ENCODE peak calls at places on chromosomes 3 and 15, in four cellular contexts. One of them, this sample, is unnamed.

GRCh38 chr3:138774529-138775253 is 60.0 kb downstream of the PIK3CB start:
- DNase-seq in CD4-positive, alpha-beta T cell: no peak
- DNase-seq in activated T-helper 1 cell treated with anti-CD3 and anti-CD28 coated beads, Interleukin-2, amount 50 U/mL, for 16 hours: no peak
- DNase-seq in suprapubic skin: no peak
- DNase-seq in this sample: no peak

GRCh38 chr3:52685285-52685704 is 418 bp downstream of the PBRM1 start:
- DNase-seq in activated T-helper 1 cell treated with anti-CD3 and anti-CD28 coated beads, Interleukin-2, amount 50 U/mL, for 16 hours: peak
- DNase-seq in suprapubic skin: peak
- DNase-seq in CD4-positive, alpha-beta T cell: peak
- DNase-seq in this sample: peak

GRCh38 chr3:177835917-177836316 is 638.6 kb upstream of the TBL1XR1 start:
- DNase-seq in CD4-positive, alpha-beta T cell: no peak
- DNase-seq in suprapubic skin: no peak
- DNase-seq in activated T-helper 1 cell treated with anti-CD3 and anti-CD28 coated beads, Interleukin-2, amount 50 U/mL, for 16 hours: no peak
- DNase-seq in this sample: no peak

GRCh38 chr3:52393959-52394670 is 50.8 kb downstream of the SEMA3G start:
- DNase-seq in CD4-positive, alpha-beta T cell: no peak
- DNase-seq in suprapubic skin: no peak
- DNase-seq in activated T-helper 1 cell treated with anti-CD3 and anti-CD28 coated beads, Interleukin-2, amount 50 U/mL, for 16 hours: no peak
- DNase-seq in this sample: no peak

GRCh38 chr15:62412634-62413033 is 247.5 kb upstream of the C2CD4B start:
- DNase-seq in suprapubic skin: no peak
- DNase-seq in activated T-helper 1 cell treated with anti-CD3 and anti-CD28 coated beads, Interleukin-2, amount 50 U/mL, for 16 hours: no peak
- DNase-seq in CD4-positive, alpha-beta T cell: no peak
- DNase-seq in this sample: no peak

GRCh38 chr3:65597952-65598413 is 440.7 kb downstream of the MAGI1 start:
- DNase-seq in CD4-positive, alpha-beta T cell: no peak
- DNase-seq in suprapubic skin: no peak
- DNase-seq in activated T-helper 1 cell treated with anti-CD3 and anti-CD28 coated beads, Interleukin-2, amount 50 U/mL, for 16 hours: no peak
- DNase-seq in this sample: no peak

GRCh38 chr15:92801774-92802464 is 98.2 kb upstream of the CHD2 start:
- DNase-seq in activated T-helper 1 cell treated with anti-CD3 and anti-CD28 coated beads, Interleukin-2, amount 50 U/mL, for 16 hours: no peak
- DNase-seq in CD4-positive, alpha-beta T cell: no peak
- DNase-seq in suprapubic skin: no peak
- DNase-seq in this sample: no peak

GRCh38 chr3:69012836-69013255 is 638 bp downstream of the EOGT start:
- DNase-seq in suprapubic skin: peak
- DNase-seq in activated T-helper 1 cell treated with anti-CD3 and anti-CD28 coated beads, Interleukin-2, amount 50 U/mL, for 16 hours: no peak
- DNase-seq in CD4-positive, alpha-beta T cell: no peak
- DNase-seq in this sample: no peak

GRCh38 chr3:152269423-152270144 is 855 bp downstream of the MBNL1 start:
- DNase-seq in activated T-helper 1 cell treated with anti-CD3 and anti-CD28 coated beads, Interleukin-2, amount 50 U/mL, for 16 hours: no peak
- DNase-seq in suprapubic skin: peak
- DNase-seq in CD4-positive, alpha-beta T cell: peak
- DNase-seq in this sample: peak

GRCh38 chr3:188234172-188234571 is 80.2 kb downstream of the LPP start:
- DNase-seq in suprapubic skin: no peak
- DNase-seq in CD4-positive, alpha-beta T cell: no peak
- DNase-seq in activated T-helper 1 cell treated with anti-CD3 and anti-CD28 coated beads, Interleukin-2, amount 50 U/mL, for 16 hours: no peak
- DNase-seq in this sample: no peak

GRCh38 chr3:38031022-38031994 is 1.9 kb upstream of the PLCD1 start:
- DNase-seq in activated T-helper 1 cell treated with anti-CD3 and anti-CD28 coated beads, Interleukin-2, amount 50 U/mL, for 16 hours: peak
- DNase-seq in CD4-positive, alpha-beta T cell: no peak
- DNase-seq in suprapubic skin: peak
- DNase-seq in this sample: no peak

GRCh38 chr3:74535281-74535680 is 79.2 kb downstream of the CNTN3 start:
- DNase-seq in activated T-helper 1 cell treated with anti-CD3 and anti-CD28 coated beads, Interleukin-2, amount 50 U/mL, for 16 hours: no peak
- DNase-seq in CD4-positive, alpha-beta T cell: no peak
- DNase-seq in suprapubic skin: no peak
- DNase-seq in this sample: no peak

GRCh38 chr15:22887157-22887951 is 48.9 kb downstream of the NIPA2 start:
- DNase-seq in activated T-helper 1 cell treated with anti-CD3 and anti-CD28 coated beads, Interleukin-2, amount 50 U/mL, for 16 hours: no peak
- DNase-seq in suprapubic skin: peak
- DNase-seq in CD4-positive, alpha-beta T cell: no peak
- DNase-seq in this sample: no peak

GRCh38 chr3:193945126-193945525 is 190.8 kb upstream of the HES1 start:
- DNase-seq in activated T-helper 1 cell treated with anti-CD3 and anti-CD28 coated beads, Interleukin-2, amount 50 U/mL, for 16 hours: no peak
- DNase-seq in suprapubic skin: no peak
- DNase-seq in CD4-positive, alpha-beta T cell: no peak
- DNase-seq in this sample: no peak

GRCh38 chr15:36992454-36992853 is 107.9 kb downstream of the MEIS2 start:
- DNase-seq in activated T-helper 1 cell treated with anti-CD3 and anti-CD28 coated beads, Interleukin-2, amount 50 U/mL, for 16 hours: no peak
- DNase-seq in suprapubic skin: no peak
- DNase-seq in CD4-positive, alpha-beta T cell: no peak
- DNase-seq in this sample: no peak

GRCh38 chr3:194732617-194733016 is 46.9 kb downstream of the FAM43A start:
- DNase-seq in suprapubic skin: no peak
- DNase-seq in activated T-helper 1 cell treated with anti-CD3 and anti-CD28 coated beads, Interleukin-2, amount 50 U/mL, for 16 hours: no peak
- DNase-seq in CD4-positive, alpha-beta T cell: no peak
- DNase-seq in this sample: no peak

GRCh38 chr3:62771331-62772097 is 103.7 kb downstream of the CADPS start:
- DNase-seq in CD4-positive, alpha-beta T cell: no peak
- DNase-seq in suprapubic skin: no peak
- DNase-seq in activated T-helper 1 cell treated with anti-CD3 and anti-CD28 coated beads, Interleukin-2, amount 50 U/mL, for 16 hours: no peak
- DNase-seq in this sample: no peak

GRCh38 chr15:68781766-68782588 is 38.7 kb downstream of the ANP32A start:
- DNase-seq in CD4-positive, alpha-beta T cell: no peak
- DNase-seq in activated T-helper 1 cell treated with anti-CD3 and anti-CD28 coated beads, Interleukin-2, amount 50 U/mL, for 16 hours: no peak
- DNase-seq in suprapubic skin: peak
- DNase-seq in this sample: no peak

GRCh38 chr3:32316319-32316718 is 75.3 kb upstream of the CMTM7 start:
- DNase-seq in suprapubic skin: no peak
- DNase-seq in CD4-positive, alpha-beta T cell: no peak
- DNase-seq in activated T-helper 1 cell treated with anti-CD3 and anti-CD28 coated beads, Interleukin-2, amount 50 U/mL, for 16 hours: no peak
- DNase-seq in this sample: no peak

GRCh38 chr3:167901087-167901486 is 165.6 kb downstream of the SERPINI1 start:
- DNase-seq in activated T-helper 1 cell treated with anti-CD3 and anti-CD28 coated beads, Interleukin-2, amount 50 U/mL, for 16 hours: no peak
- DNase-seq in CD4-positive, alpha-beta T cell: no peak
- DNase-seq in suprapubic skin: no peak
- DNase-seq in this sample: no peak